ENCODE peak calls at places on chromosomes 12 and 14, in eight cellular contexts. O is GM23248, G is fibroblast of pulmonary artery, A is AG20443, X is AML-193, J is NCI-H446, Y is A549, P is fibroblast of mammary gland. Z is an unnamed sample.

GRCh38 chr12:120356567-120357030 is 12.4 kb downstream of the MSI1 start:
- DNase-seq in O (peak), G (peak), A (peak), X (peak), J (peak), Y (peak), P (peak), Z (no peak)

GRCh38 chr14:50619569-50620141 is 48.5 kb downstream of the SAV1 start:
- DNase-seq in O (peak), G (peak), A (peak), X (peak), J (peak), Y (peak), P (peak), Z (no peak)

GRCh38 chr14:36167431-36167830 is 9.1 kb downstream of the PTCSC3 start:
- DNase-seq in O (no peak), G (no peak), A (no peak), X (no peak), J (no peak), Y (no peak), P (no peak), Z (no peak)

GRCh38 chr12:52501490-52501889 is 8.4 kb upstream of the KRT6A start:
- DNase-seq in O (peak), G (no peak), A (no peak), X (no peak), J (no peak), Y (no peak), P (peak), Z (no peak)

GRCh38 chr12:47805417-47805816 is 14.3 kb downstream of the HDAC7 start:
- DNase-seq in O (peak), G (peak), A (no peak), X (no peak), J (no peak), Y (no peak), P (peak), Z (no peak)

GRCh38 chr12:54051916-54052744 is 1.5 kb upstream of the HOXC4 start:
- DNase-seq in O (no peak), G (no peak), A (no peak), X (no peak), J (no peak), Y (no peak), P (peak), Z (no peak)

GRCh38 chr12:13452955-13453570 is 256.5 kb downstream of the EMP1 start:
- DNase-seq in O (no peak), G (no peak), A (no peak), X (no peak), J (no peak), Y (no peak), P (no peak), Z (no peak)

GRCh38 chr12:40226652-40227051 is 1.9 kb downstream of the LRRK2 start:
- DNase-seq in O (peak), G (peak), A (peak), X (peak), J (peak), Y (peak), P (peak), Z (peak)

GRCh38 chr14:23558363-23559009 is 2.4 kb downstream of the THTPA start:
- DNase-seq in O (no peak), G (no peak), A (no peak), X (no peak), J (no peak), Y (no peak), P (no peak), Z (no peak)

GRCh38 chr12:56521590-56522371 is at the start of gene RBMS2:
- DNase-seq in O (peak), G (peak), A (peak), X (peak), J (peak), Y (peak), P (peak), Z (peak)

GRCh38 chr12:111519083-111519482 is 80.0 kb downstream of the ATXN2 start:
- DNase-seq in O (no peak), G (no peak), A (no peak), X (no peak), J (no peak), Y (no peak), P (no peak), Z (no peak)

GRCh38 chr14:74400919-74401503 is 25.0 kb downstream of the SYNDIG1L start:
- DNase-seq in O (no peak), G (no peak), A (no peak), X (no peak), J (no peak), Y (no peak), P (no peak), Z (no peak)

GRCh38 chr12:93552427-93552826 is 20.0 kb upstream of the SOCS2 start:
- DNase-seq in O (no peak), G (no peak), A (no peak), X (no peak), J (no peak), Y (no peak), P (no peak), Z (no peak)

GRCh38 chr12:51171884-51172514 is 936 bp downstream of the TFCP2 start:
- DNase-seq in O (peak), G (peak), A (peak), X (no peak), J (no peak), Y (no peak), P (peak), Z (no peak)

GRCh38 chr12:5043589-5044419 is at the start of gene KCNA5:
- DNase-seq in O (no peak), G (no peak), A (no peak), X (no peak), J (no peak), Y (no peak), P (no peak), Z (peak)

GRCh38 chr14:102124419-102124818 is 15.3 kb upstream of the WDR20 start:
- DNase-seq in O (no peak), G (no peak), A (no peak), X (no peak), J (no peak), Y (no peak), P (no peak), Z (no peak)

GRCh38 chr14:99756796-99757195 is 36.4 kb upstream of the EML1 start:
- DNase-seq in O (peak), G (no peak), A (no peak), X (no peak), J (no peak), Y (no peak), P (peak), Z (no peak)

GRCh38 chr12:127629066-127629820 is 637.7 kb upstream of the TMEM132C start:
- DNase-seq in O (peak), G (no peak), A (no peak), X (no peak), J (peak), Y (no peak), P (peak), Z (no peak)

GRCh38 chr12:18323159-18323558 is 61.8 kb downstream of the PIK3C2G start:
- DNase-seq in O (peak), G (peak), A (peak), X (no peak), J (no peak), Y (no peak), P (peak), Z (no peak)

GRCh38 chr12:116136340-116136739 is 141.2 kb downstream of the MED13L start:
- DNase-seq in O (peak), G (peak), A (no peak), X (no peak), J (no peak), Y (no peak), P (peak), Z (no peak)

GRCh38 chr12:25500651-25501050 is 52.4 kb downstream of the LMNTD1 start:
- DNase-seq in O (peak), G (no peak), A (peak), X (no peak), J (no peak), Y (no peak), P (no peak), Z (no peak)

GRCh38 chr14:68981539-68981976 is 2.5 kb upstream of the ACTN1 start:
- DNase-seq in O (peak), G (peak), A (no peak), X (no peak), J (no peak), Y (no peak), P (peak), Z (no peak)

GRCh38 chr12:116916714-116917114 is 6.0 kb downstream of the FBXW8 start:
- DNase-seq in O (peak), G (peak), A (peak), X (peak), J (peak), Y (peak), P (peak), Z (no peak)

GRCh38 chr12:3002636-3003035 is 43.4 kb downstream of the TEAD4 start:
- DNase-seq in O (no peak), G (no peak), A (no peak), X (no peak), J (no peak), Y (no peak), P (peak), Z (no peak)